ENCODE peak calls at places on chromosome 21, in six cellular contexts. One of them, this sample, is unnamed.

GRCh38 chr21:25859264-25859931 is 124.6 kb downstream of the GABPA start:
- DNase-seq in CD4-positive, alpha-beta T cell: no peak
- DNase-seq in astrocyte of the hippocampus: no peak
- DNase-seq in nephron progenitor cell: no peak
- DNase-seq in central memory CD4-positive, alpha-beta T cell: no peak
- DNase-seq in non-pigmented ciliary epithelial cell: no peak
- DNase-seq in this sample: no peak

GRCh38 chr21:45502600-45502999 is 39.6 kb downstream of the SLC19A1 start:
- DNase-seq in CD4-positive, alpha-beta T cell: no peak
- DNase-seq in astrocyte of the hippocampus: no peak
- DNase-seq in nephron progenitor cell: no peak
- DNase-seq in central memory CD4-positive, alpha-beta T cell: no peak
- DNase-seq in non-pigmented ciliary epithelial cell: no peak
- DNase-seq in this sample: no peak

GRCh38 chr21:25161571-25161970 is 445.7 kb downstream of the MRPL39 start:
- DNase-seq in CD4-positive, alpha-beta T cell: no peak
- DNase-seq in astrocyte of the hippocampus: no peak
- DNase-seq in nephron progenitor cell: no peak
- DNase-seq in central memory CD4-positive, alpha-beta T cell: no peak
- DNase-seq in non-pigmented ciliary epithelial cell: no peak
- DNase-seq in this sample: no peak

GRCh38 chr21:26961704-26962103 is 5.2 kb downstream of the ADAMTS5 start:
- DNase-seq in CD4-positive, alpha-beta T cell: no peak
- DNase-seq in astrocyte of the hippocampus: no peak
- DNase-seq in nephron progenitor cell: no peak
- DNase-seq in central memory CD4-positive, alpha-beta T cell: no peak
- DNase-seq in non-pigmented ciliary epithelial cell: no peak
- DNase-seq in this sample: no peak

GRCh38 chr21:25626752-25627151 is 12.3 kb upstream of the JAM2 start:
- DNase-seq in CD4-positive, alpha-beta T cell: no peak
- DNase-seq in astrocyte of the hippocampus: peak
- DNase-seq in nephron progenitor cell: no peak
- DNase-seq in central memory CD4-positive, alpha-beta T cell: no peak
- DNase-seq in non-pigmented ciliary epithelial cell: no peak
- DNase-seq in this sample: no peak

GRCh38 chr21:27306821-27307746 is 340.2 kb upstream of the ADAMTS5 start:
- DNase-seq in CD4-positive, alpha-beta T cell: no peak
- DNase-seq in astrocyte of the hippocampus: no peak
- DNase-seq in nephron progenitor cell: no peak
- DNase-seq in central memory CD4-positive, alpha-beta T cell: no peak
- DNase-seq in non-pigmented ciliary epithelial cell: no peak
- DNase-seq in this sample: no peak

GRCh38 chr21:45622416-45623097 is 21.0 kb upstream of the PCBP3 start:
- DNase-seq in CD4-positive, alpha-beta T cell: no peak
- DNase-seq in astrocyte of the hippocampus: no peak
- DNase-seq in nephron progenitor cell: no peak
- DNase-seq in central memory CD4-positive, alpha-beta T cell: no peak
- DNase-seq in non-pigmented ciliary epithelial cell: no peak
- DNase-seq in this sample: no peak

GRCh38 chr21:39144191-39144590 is 39.1 kb downstream of the PSMG1 start:
- DNase-seq in CD4-positive, alpha-beta T cell: no peak
- DNase-seq in astrocyte of the hippocampus: no peak
- DNase-seq in nephron progenitor cell: no peak
- DNase-seq in central memory CD4-positive, alpha-beta T cell: no peak
- DNase-seq in non-pigmented ciliary epithelial cell: no peak
- DNase-seq in this sample: no peak

GRCh38 chr21:32807717-32808380 is 36.3 kb upstream of the PAXBP1 start:
- DNase-seq in CD4-positive, alpha-beta T cell: no peak
- DNase-seq in astrocyte of the hippocampus: peak
- DNase-seq in nephron progenitor cell: no peak
- DNase-seq in central memory CD4-positive, alpha-beta T cell: no peak
- DNase-seq in non-pigmented ciliary epithelial cell: no peak
- DNase-seq in this sample: peak

GRCh38 chr21:45750924-45751323 is 107.4 kb downstream of the PCBP3 start:
- DNase-seq in CD4-positive, alpha-beta T cell: no peak
- DNase-seq in astrocyte of the hippocampus: no peak
- DNase-seq in nephron progenitor cell: no peak
- DNase-seq in central memory CD4-positive, alpha-beta T cell: no peak
- DNase-seq in non-pigmented ciliary epithelial cell: no peak
- DNase-seq in this sample: no peak

GRCh38 chr21:45109831-45110492 is 35.6 kb downstream of the ADARB1 start:
- DNase-seq in CD4-positive, alpha-beta T cell: no peak
- DNase-seq in astrocyte of the hippocampus: peak
- DNase-seq in nephron progenitor cell: no peak
- DNase-seq in central memory CD4-positive, alpha-beta T cell: peak
- DNase-seq in non-pigmented ciliary epithelial cell: no peak
- DNase-seq in this sample: no peak

GRCh38 chr21:44552681-44553080 is 1.4 kb upstream of the KRTAP10-2 start:
- DNase-seq in CD4-positive, alpha-beta T cell: no peak
- DNase-seq in astrocyte of the hippocampus: no peak
- DNase-seq in nephron progenitor cell: no peak
- DNase-seq in central memory CD4-positive, alpha-beta T cell: no peak
- DNase-seq in non-pigmented ciliary epithelial cell: no peak
- DNase-seq in this sample: no peak

GRCh38 chr21:18517905-18518566 is 114.5 kb upstream of the TMPRSS15 start:
- DNase-seq in CD4-positive, alpha-beta T cell: no peak
- DNase-seq in astrocyte of the hippocampus: peak
- DNase-seq in nephron progenitor cell: no peak
- DNase-seq in central memory CD4-positive, alpha-beta T cell: no peak
- DNase-seq in non-pigmented ciliary epithelial cell: no peak
- DNase-seq in this sample: no peak

GRCh38 chr21:36499578-36500471 is 19.9 kb upstream of the CLDN14 start:
- DNase-seq in CD4-positive, alpha-beta T cell: no peak
- DNase-seq in astrocyte of the hippocampus: peak
- DNase-seq in nephron progenitor cell: no peak
- DNase-seq in central memory CD4-positive, alpha-beta T cell: no peak
- DNase-seq in non-pigmented ciliary epithelial cell: no peak
- DNase-seq in this sample: peak

GRCh38 chr21:22374218-22374969 is 1376.2 kb downstream of the NCAM2 start:
- DNase-seq in CD4-positive, alpha-beta T cell: no peak
- DNase-seq in astrocyte of the hippocampus: no peak
- DNase-seq in nephron progenitor cell: no peak
- DNase-seq in central memory CD4-positive, alpha-beta T cell: no peak
- DNase-seq in non-pigmented ciliary epithelial cell: no peak
- DNase-seq in this sample: no peak

GRCh38 chr21:34946385-34947121 is 102.5 kb downstream of the RUNX1 start:
- DNase-seq in CD4-positive, alpha-beta T cell: no peak
- DNase-seq in astrocyte of the hippocampus: no peak
- DNase-seq in nephron progenitor cell: no peak
- DNase-seq in central memory CD4-positive, alpha-beta T cell: no peak
- DNase-seq in non-pigmented ciliary epithelial cell: no peak
- DNase-seq in this sample: no peak

GRCh38 chr21:32248616-32249550 is 30.0 kb downstream of the MIS18A start:
- DNase-seq in CD4-positive, alpha-beta T cell: no peak
- DNase-seq in astrocyte of the hippocampus: no peak
- DNase-seq in nephron progenitor cell: peak
- DNase-seq in central memory CD4-positive, alpha-beta T cell: no peak
- DNase-seq in non-pigmented ciliary epithelial cell: no peak
- DNase-seq in this sample: no peak

GRCh38 chr21:38760017-38760761 is 45.5 kb upstream of the ETS2 start:
- DNase-seq in CD4-positive, alpha-beta T cell: no peak
- DNase-seq in astrocyte of the hippocampus: peak
- DNase-seq in nephron progenitor cell: no peak
- DNase-seq in central memory CD4-positive, alpha-beta T cell: no peak
- DNase-seq in non-pigmented ciliary epithelial cell: no peak
- DNase-seq in this sample: no peak

GRCh38 chr21:44907225-44907965 is 13.3 kb downstream of the ITGB2 start:
- DNase-seq in CD4-positive, alpha-beta T cell: no peak
- DNase-seq in astrocyte of the hippocampus: no peak
- DNase-seq in nephron progenitor cell: no peak
- DNase-seq in central memory CD4-positive, alpha-beta T cell: no peak
- DNase-seq in non-pigmented ciliary epithelial cell: no peak
- DNase-seq in this sample: no peak

GRCh38 chr21:36210779-36211659 is 54.4 kb downstream of the DOP1B start:
- DNase-seq in CD4-positive, alpha-beta T cell: no peak
- DNase-seq in astrocyte of the hippocampus: no peak
- DNase-seq in nephron progenitor cell: no peak
- DNase-seq in central memory CD4-positive, alpha-beta T cell: no peak
- DNase-seq in non-pigmented ciliary epithelial cell: no peak
- DNase-seq in this sample: no peak

GRCh38 chr21:26528882-26529281 is 44.2 kb downstream of the CYYR1 start:
- DNase-seq in CD4-positive, alpha-beta T cell: no peak
- DNase-seq in astrocyte of the hippocampus: no peak
- DNase-seq in nephron progenitor cell: no peak
- DNase-seq in central memory CD4-positive, alpha-beta T cell: no peak
- DNase-seq in non-pigmented ciliary epithelial cell: no peak
- DNase-seq in this sample: no peak

GRCh38 chr21:26554365-26554764 is 18.7 kb downstream of the CYYR1 start:
- DNase-seq in CD4-positive, alpha-beta T cell: no peak
- DNase-seq in astrocyte of the hippocampus: no peak
- DNase-seq in nephron progenitor cell: no peak
- DNase-seq in central memory CD4-positive, alpha-beta T cell: no peak
- DNase-seq in non-pigmented ciliary epithelial cell: no peak
- DNase-seq in this sample: no peak

GRCh38 chr21:46121286-46122221 is 23.6 kb downstream of the COL6A2 start:
- DNase-seq in CD4-positive, alpha-beta T cell: no peak
- DNase-seq in astrocyte of the hippocampus: no peak
- DNase-seq in nephron progenitor cell: peak
- DNase-seq in central memory CD4-positive, alpha-beta T cell: no peak
- DNase-seq in non-pigmented ciliary epithelial cell: no peak
- DNase-seq in this sample: no peak

GRCh38 chr21:42841156-42841915 is 38.0 kb downstream of the WDR4 start:
- DNase-seq in CD4-positive, alpha-beta T cell: no peak
- DNase-seq in astrocyte of the hippocampus: no peak
- DNase-seq in nephron progenitor cell: no peak
- DNase-seq in central memory CD4-positive, alpha-beta T cell: no peak
- DNase-seq in non-pigmented ciliary epithelial cell: no peak
- DNase-seq in this sample: no peak